ENCODE peak calls at places on chromosome 1, in eight cellular contexts. V is AG04449; G is effector CD4-positive, alpha-beta T cell; K is tibial nerve; T is ACHN; H is D341Med; Y is uterus; E is activated B cell treated with CpG ODN at 0.5 μM for 24 hours. M is an unnamed sample.

GRCh38 chr1:223878598-223879325 is 33.0 kb upstream of the TP53BP2 start:
- DNase-seq in V (no peak), G (no peak), K (no peak), T (no peak), H (peak; percentile 48), Y (no peak), E (no peak), M (no peak)

GRCh38 chr1:29121516-29121937 is 2.2 kb downstream of the TMEM200B start:
- DNase-seq in V (no peak), G (no peak), K (no peak), T (no peak), H (peak; percentile 78), Y (no peak), E (no peak), M (no peak)

GRCh38 chr1:63134501-63135173 is 187.7 kb upstream of the FOXD3 start:
- DNase-seq in V (no peak), G (no peak), K (no peak), T (no peak), H (no peak), Y (no peak), E (no peak), M (no peak)

GRCh38 chr1:203464226-203464625 is 11.4 kb upstream of the PRELP start:
- DNase-seq in V (no peak), G (no peak), K (no peak), T (no peak), H (no peak), Y (peak; percentile 72), E (no peak), M (no peak)

GRCh38 chr1:21064057-21064456 is 112.6 kb downstream of the EIF4G3 start:
- DNase-seq in V (no peak), G (no peak), K (no peak), T (no peak), H (no peak), Y (no peak), E (no peak), M (no peak)

GRCh38 chr1:162899422-162900168 is 38.6 kb upstream of the CCDC190 start:
- DNase-seq in V (peak; percentile 83), G (no peak), K (no peak), T (peak; percentile 81), H (no peak), Y (no peak), E (no peak), M (no peak)

GRCh38 chr1:241926141-241926540 is 31.4 kb upstream of the BECN2 start:
- DNase-seq in V (no peak), G (no peak), K (no peak), T (no peak), H (no peak), Y (no peak), E (no peak), M (no peak)

GRCh38 chr1:53271446-53272090 is 33.2 kb upstream of the MAGOH start:
- DNase-seq in V (no peak), G (no peak), K (no peak), T (no peak), H (no peak), Y (no peak), E (no peak), M (no peak)

GRCh38 chr1:101316801-101317200 is 80.0 kb downstream of the S1PR1 start:
- DNase-seq in V (no peak), G (no peak), K (no peak), T (no peak), H (no peak), Y (no peak), E (no peak), M (no peak)

GRCh38 chr1:67843335-67843734 is 10.1 kb upstream of the GNG12 start:
- DNase-seq in V (no peak), G (no peak), K (no peak), T (no peak), H (no peak), Y (no peak), E (no peak), M (no peak)